ENCODE peak calls at places on chromosomes 16 and 17, in nine cellular contexts. P, F, O, Y, U, E, X, I and A are unnamed samples.

GRCh38 chr17:45311762-45312476 is 4.9 kb downstream of the MAP3K14 start:
- DNase-seq in E (peak; percentile 72), O (no peak), X (no peak), P (no peak), F (peak; percentile 73), I (no peak), Y (peak; percentile 29), U (peak; percentile 84), A (no peak)

GRCh38 chr16:67398546-67399217 is 5.4 kb upstream of the TPPP3 start:
- DNase-seq in E (no peak), X (no peak), F (no peak), P (no peak), U (no peak), Y (no peak), O (no peak), I (no peak), A (no peak)

GRCh38 chr17:46865100-46865499 is 13.7 kb downstream of the WNT9B start:
- DNase-seq in F (no peak), Y (no peak), I (no peak), P (no peak), O (no peak), X (no peak), E (no peak), U (no peak), A (no peak)

GRCh38 chr17:76370261-76370993 is 14.0 kb upstream of the SPHK1 start:
- DNase-seq in P (no peak), F (peak; percentile 94), I (no peak), O (no peak), U (no peak), X (peak; percentile 97), Y (no peak), E (no peak), A (no peak)

GRCh38 chr16:67663151-67663876 is 2.6 kb downstream of the PARD6A start:
- DNase-seq in E (no peak), X (no peak), F (no peak), I (no peak), O (no peak), U (no peak), P (no peak), Y (no peak), A (no peak)

GRCh38 chr17:61757168-61757567 is 106.2 kb downstream of the BRIP1 start:
- DNase-seq in E (no peak), F (no peak), X (no peak), U (no peak), P (no peak), O (no peak), Y (no peak), I (no peak), A (no peak)

GRCh38 chr16:727291-727977 is 528 bp downstream of the HAGHL start:
- DNase-seq in X (no peak), F (no peak), O (no peak), Y (no peak), I (no peak), U (peak; percentile 73), E (no peak), P (no peak), A (no peak)

GRCh38 chr17:57662021-57662420 is 83.1 kb downstream of the CCDC182 start:
- DNase-seq in U (no peak), F (no peak), X (no peak), E (no peak), O (no peak), I (peak; percentile 69), P (no peak), Y (no peak), A (no peak)

GRCh38 chr16:985237-985636 is 3.7 kb downstream of the SOX8 start:
- DNase-seq in P (no peak), X (no peak), Y (no peak), I (no peak), U (no peak), O (no peak), F (no peak), E (no peak), A (no peak)

GRCh38 chr17:79073016-79073705 is 1.5 kb upstream of the ENGASE start:
- DNase-seq in O (no peak), F (no peak), P (no peak), X (no peak), U (no peak), E (no peak), I (no peak), Y (no peak), A (no peak)

GRCh38 chr16:70660672-70661350 is 14.5 kb downstream of the IL34 start:
- DNase-seq in I (no peak), U (no peak), O (no peak), F (peak; percentile 58), X (no peak), P (no peak), Y (no peak), E (no peak), A (no peak)

GRCh38 chr16:87877942-87878507 is 8.7 kb upstream of the SLC7A5 start:
- DNase-seq in E (peak; percentile 47), F (no peak), U (no peak), Y (no peak), X (no peak), O (no peak), I (no peak), P (no peak), A (no peak)

GRCh38 chr16:66222756-66223155 is 143.7 kb upstream of the CDH5 start:
- DNase-seq in I (no peak), F (no peak), E (no peak), X (no peak), Y (no peak), U (no peak), P (no peak), O (no peak), A (no peak)

GRCh38 chr17:7281953-7282751 is 634 bp downstream of the SLC2A4 start:
- DNase-seq in Y (no peak), X (no peak), E (peak; percentile 31), I (no peak), P (no peak), F (no peak), O (no peak), U (no peak), A (no peak)

GRCh38 chr17:42695500-42695899 is 13.2 kb downstream of the CNTNAP1 start:
- DNase-seq in U (no peak), E (no peak), P (no peak), X (no peak), F (no peak), O (no peak), I (no peak), Y (no peak), A (no peak)

GRCh38 chr17:17930674-17931073 is 41.5 kb downstream of the TOM1L2 start:
- DNase-seq in O (no peak), I (no peak), F (no peak), P (no peak), X (no peak), Y (no peak), E (no peak), U (no peak), A (no peak)

GRCh38 chr16:49961087-49961486 is 63.9 kb upstream of the CNEP1R1 start:
- DNase-seq in E (no peak), O (no peak), P (no peak), U (no peak), Y (no peak), X (peak; percentile 24), F (no peak), I (no peak), A (no peak)

GRCh38 chr17:78176548-78177025 is 8.2 kb downstream of the SYNGR2 start:
- DNase-seq in E (peak; percentile 79), P (no peak), I (no peak), X (no peak), F (peak; percentile 84), U (peak; percentile 83), Y (peak; percentile 75), O (peak; percentile 57), A (no peak)

GRCh38 chr17:3857261-3858105 is 11.4 kb upstream of the NCBP3 start:
- DNase-seq in O (no peak), X (no peak), I (no peak), U (no peak), P (no peak), E (no peak), Y (no peak), F (no peak), A (no peak)

GRCh38 chr17:27478901-27479531 is 22.8 kb downstream of the KSR1 start:
- DNase-seq in X (no peak), I (no peak), E (no peak), O (no peak), Y (no peak), F (no peak), U (no peak), P (no peak), A (no peak)